ENCODE peak calls at places on chromosomes 16 and 17, in five cellular contexts. S is lower lobe of right lung, J is body of pancreas, G is T-helper 9 cell, A is T47D. R is an unnamed sample.

GRCh38 chr17:13940858-13941665 is 128.2 kb upstream of the COX10 start:
- DNase-seq in S (no peak), A (no peak), J (no peak), G (no peak), R (peak; percentile 71)

GRCh38 chr17:81488276-81488860 is 24.2 kb downstream of the ACTG1 start:
- DNase-seq in G (no peak), A (no peak), S (no peak), J (no peak), R (no peak)

GRCh38 chr17:31373150-31374082 is 18.1 kb upstream of the RAB11FIP4 start:
- DNase-seq in G (no peak), S (no peak), J (no peak), A (no peak), R (peak; percentile 38)

GRCh38 chr16:57165923-57166322 is 19.9 kb downstream of the PSME3IP1 start:
- DNase-seq in J (peak; percentile 24), G (no peak), S (no peak), A (no peak), R (no peak)

GRCh38 chr16:70778901-70779309 is 22.1 kb downstream of the VAC14 start:
- DNase-seq in A (no peak), J (peak; percentile 42), G (no peak), S (no peak), R (peak; percentile 72)

GRCh38 chr17:68771867-68772515 is 170.8 kb upstream of the FAM20A start:
- DNase-seq in A (peak; percentile 28), J (peak; percentile 13), S (no peak), G (no peak), R (peak; percentile 66)

GRCh38 chr17:80365001-80365965 is 49.7 kb upstream of the ENDOV start:
- DNase-seq in S (peak; percentile 21), G (no peak), J (no peak), A (no peak), R (no peak)

GRCh38 chr16:23754594-23755483 is at the start of gene CHP2:
- DNase-seq in A (no peak), G (no peak), S (peak; percentile 46), J (peak; percentile 7), R (no peak)

GRCh38 chr17:27560668-27561067 is 70.3 kb upstream of the LGALS9 start:
- DNase-seq in S (peak; percentile 57), J (peak; percentile 89), A (no peak), G (no peak), R (no peak)

GRCh38 chr17:596763-597644 is 117.6 kb downstream of the VPS53 start:
- DNase-seq in J (no peak), A (peak; percentile 35), S (no peak), G (no peak), R (peak; percentile 32)

GRCh38 chr17:80970762-80971703 is 20.6 kb upstream of the CHMP6 start:
- DNase-seq in S (no peak), G (no peak), A (no peak), J (no peak), R (no peak)

GRCh38 chr16:30183961-30184429 is 593 bp downstream of the CORO1A start:
- DNase-seq in S (peak; percentile 63), J (peak; percentile 15), A (no peak), G (peak; percentile 67), R (no peak)

GRCh38 chr16:1542533-1542932 is 9.1 kb downstream of the TMEM204 start:
- DNase-seq in A (no peak), S (no peak), G (no peak), J (no peak), R (no peak)

GRCh38 chr16:78608305-78608776 is 508.9 kb downstream of the WWOX start:
- DNase-seq in J (no peak), A (no peak), S (no peak), G (no peak), R (no peak)

GRCh38 chr17:19753661-19754463 is 5.8 kb upstream of the ALDH3A1 start:
- DNase-seq in J (peak; percentile 74), G (no peak), S (peak; percentile 65), A (peak; percentile 84), R (peak; percentile 87)

R was measured in NCI-H460.